ENCODE peak calls at places on chromosomes 7 and 10, in seven cellular contexts. P, X, D, B, C, Z and E are unnamed samples.

GRCh38 chr7:97342512-97342911 is 225.0 kb downstream of the SDHAF3 start:
- DNase-seq in P (no peak), X (no peak), D (no peak), B (no peak), C (no peak), Z (no peak), E (no peak)

GRCh38 chr7:107049480-107049879 is 5.0 kb downstream of the PRKAR2B start:
- DNase-seq in P (no peak), X (no peak), D (no peak), B (no peak), C (no peak), Z (no peak), E (no peak)

GRCh38 chr7:134779741-134780065 is 269 bp downstream of the CALD1 start:
- DNase-seq in P (no peak), X (no peak), D (no peak), B (no peak), C (no peak), Z (no peak), E (no peak)

GRCh38 chr10:2839081-2839725 is 228.1 kb upstream of the PFKP start:
- DNase-seq in P (no peak), X (no peak), D (no peak), B (peak), C (no peak), Z (no peak), E (no peak)

GRCh38 chr10:110241407-110241806 is 34.0 kb downstream of the MXI1 start:
- DNase-seq in P (no peak), X (no peak), D (no peak), B (no peak), C (no peak), Z (no peak), E (no peak)

GRCh38 chr10:19937989-19938388 is 121.8 kb downstream of the PLXDC2 start:
- DNase-seq in P (no peak), X (no peak), D (no peak), B (no peak), C (no peak), Z (no peak), E (no peak)

GRCh38 chr7:31744294-31744874 is 57.4 kb downstream of the PPP1R17 start:
- DNase-seq in P (no peak), X (no peak), D (peak), B (peak), C (no peak), Z (no peak), E (no peak)

GRCh38 chr7:66301249-66301648 is 96.1 kb downstream of the TPST1 start:
- DNase-seq in P (no peak), X (no peak), D (no peak), B (no peak), C (no peak), Z (no peak), E (no peak)

GRCh38 chr10:80520661-80521488 is 16.8 kb upstream of the SH2D4B start:
- DNase-seq in P (no peak), X (no peak), D (no peak), B (no peak), C (no peak), Z (no peak), E (no peak)

GRCh38 chr10:17214991-17215781 is 12.9 kb upstream of the VIM start:
- DNase-seq in P (no peak), X (no peak), D (no peak), B (peak), C (no peak), Z (no peak), E (no peak)

GRCh38 chr7:130371059-130371458 is 9.2 kb upstream of the CPA1 start:
- DNase-seq in P (no peak), X (no peak), D (no peak), B (peak), C (no peak), Z (no peak), E (no peak)

GRCh38 chr7:45187946-45188411 is 30.4 kb downstream of the RAMP3 start:
- DNase-seq in P (no peak), X (no peak), D (no peak), B (no peak), C (no peak), Z (no peak), E (no peak)

GRCh38 chr7:101294039-101294831 is 27.4 kb downstream of the IFT22 start:
- DNase-seq in P (no peak), X (no peak), D (no peak), B (no peak), C (no peak), Z (no peak), E (no peak)